ENCODE peak calls at places on chromosome 21, in four cellular contexts. S, H, J and F are unnamed samples.

GRCh38 chr21:33974513-33975468 is 59.2 kb upstream of the ATP5PO start:
- DNase-seq in H (no peak), S (no peak), J (no peak), F (no peak)

GRCh38 chr21:45129231-45129923 is 55.0 kb downstream of the ADARB1 start:
- DNase-seq in S (no peak), J (no peak), H (no peak), F (no peak)

GRCh38 chr21:14318598-14318997 is 64.3 kb downstream of the HSPA13 start:
- DNase-seq in S (no peak), J (no peak), H (no peak), F (no peak)

GRCh38 chr21:26840912-26841311 is 4.3 kb downstream of the ADAMTS1 start:
- DNase-seq in J (no peak), S (no peak), H (no peak), F (no peak)

GRCh38 chr21:45087022-45087823 is 12.8 kb downstream of the ADARB1 start:
- DNase-seq in S (no peak), H (no peak), J (no peak), F (no peak)

GRCh38 chr21:27759820-27760219 is 792.9 kb upstream of the ADAMTS5 start:
- DNase-seq in S (no peak), H (no peak), J (no peak), F (no peak)

GRCh38 chr21:38351961-38352521 is 95.2 kb downstream of the KCNJ15 start:
- DNase-seq in H (no peak), J (no peak), S (peak), F (peak)

GRCh38 chr21:42157606-42158310 is 61.2 kb upstream of the ABCG1 start:
- DNase-seq in H (no peak), J (no peak), S (no peak), F (peak)

GRCh38 chr21:42781150-42781980 is 98.0 kb downstream of the WDR4 start:
- DNase-seq in H (no peak), S (no peak), J (no peak), F (peak)

GRCh38 chr21:45767071-45768006 is 123.8 kb downstream of the PCBP3 start:
- DNase-seq in S (no peak), J (no peak), H (no peak), F (no peak)

GRCh38 chr21:32103361-32103760 is 175.5 kb downstream of the MIS18A start:
- DNase-seq in H (no peak), S (no peak), J (no peak), F (no peak)

GRCh38 chr21:37732927-37733326 is 183.3 kb downstream of the KCNJ6 start:
- DNase-seq in H (no peak), J (no peak), S (no peak), F (no peak)

GRCh38 chr21:21688877-21689276 is 690.7 kb downstream of the NCAM2 start:
- DNase-seq in H (no peak), S (no peak), J (no peak), F (peak)

GRCh38 chr21:44524412-44525371 is 15.3 kb downstream of the KRTAP10-1 start:
- DNase-seq in H (no peak), S (no peak), J (no peak), F (no peak)

GRCh38 chr21:38920631-38921398 is 115.1 kb downstream of the ETS2 start:
- DNase-seq in J (no peak), H (no peak), S (peak), F (no peak)

GRCh38 chr21:43966946-43967512 is 45.1 kb upstream of the TRAPPC10 start:
- DNase-seq in J (no peak), S (no peak), H (no peak), F (no peak)

GRCh38 chr21:34022557-34023335 is 50.6 kb upstream of the MRPS6 start:
- DNase-seq in J (no peak), S (no peak), H (no peak), F (peak)

GRCh38 chr21:34865922-34866271 is 183.2 kb downstream of the RUNX1 start:
- DNase-seq in H (no peak), J (peak), S (no peak), F (peak)

GRCh38 chr21:45288441-45288841 is 746 bp upstream of the POFUT2 start:
- DNase-seq in S (no peak), H (no peak), J (no peak), F (peak)

GRCh38 chr21:42019101-42019605 is 9.0 kb upstream of the ZBTB21 start:
- DNase-seq in J (no peak), H (no peak), S (no peak), F (no peak)

GRCh38 chr21:39934895-39935294 is 67.7 kb downstream of the PCP4 start:
- DNase-seq in J (no peak), S (no peak), H (no peak), F (no peak)

GRCh38 chr21:34593423-34593822 is 21.5 kb downstream of the RCAN1 start:
- DNase-seq in S (no peak), J (no peak), H (no peak), F (no peak)

GRCh38 chr21:42319851-42320602 is 4.8 kb upstream of the TFF3 start:
- DNase-seq in S (no peak), J (no peak), H (no peak), F (no peak)

GRCh38 chr21:35873441-35873840 is 186.9 kb downstream of the SETD4 start:
- DNase-seq in J (no peak), H (no peak), S (no peak), F (no peak)

GRCh38 chr21:37383066-37383465 is 16.5 kb downstream of the DYRK1A start:
- DNase-seq in H (no peak), J (no peak), S (no peak), F (peak)

GRCh38 chr21:31888936-31889371 is 16.1 kb downstream of the HUNK start:
- DNase-seq in J (no peak), H (no peak), S (no peak), F (peak)

GRCh38 chr21:35437941-35438340 is 388.8 kb upstream of the RUNX1 start:
- DNase-seq in S (no peak), J (no peak), H (no peak), F (no peak)

GRCh38 chr21:41953249-41953830 is 478 bp downstream of the C2CD2 start:
- DNase-seq in H (no peak), S (no peak), J (peak), F (no peak)